ENCODE peak calls at places on chromosomes 12 and 14, in six cellular contexts. H is CD8-positive, alpha-beta T cell; U is nucleus accumbens; L is HT1080; W is naive thymus-derived CD8-positive, alpha-beta T cell; Z is RKO. D is an unnamed sample.

GRCh38 chr14:65850429-65851145 is 438.1 kb downstream of the FUT8 start:
- DNase-seq in L (peak), H (peak), U (no peak), W (peak), Z (no peak), D (no peak)

GRCh38 chr14:60485600-60486251 is at the start of gene C14orf39:
- DNase-seq in W (no peak), Z (no peak), L (no peak), H (no peak), U (no peak), D (no peak)

GRCh38 chr14:81269100-81269978 is 48.6 kb upstream of the GTF2A1 start:
- DNase-seq in H (no peak), W (peak), U (no peak), L (peak), Z (peak), D (peak)

GRCh38 chr12:57224973-57225679 is 4.4 kb upstream of the SHMT2 start:
- DNase-seq in Z (no peak), W (no peak), L (no peak), H (no peak), U (no peak), D (no peak)

GRCh38 chr12:66965613-66966012 is 286.7 kb upstream of the GRIP1 start:
- DNase-seq in W (no peak), Z (no peak), L (no peak), U (no peak), H (no peak), D (peak)

GRCh38 chr12:40834321-40834720 is 142.1 kb downstream of the CNTN1 start:
- DNase-seq in L (no peak), H (no peak), W (no peak), Z (no peak), U (no peak), D (no peak)

GRCh38 chr14:95472819-95473251 is 43.6 kb downstream of the SYNE3 start:
- DNase-seq in U (no peak), H (no peak), Z (no peak), W (no peak), L (no peak), D (no peak)

GRCh38 chr12:75759842-75760260 is 248.4 kb upstream of the KRR1 start:
- DNase-seq in H (no peak), Z (peak), L (peak), W (no peak), U (no peak), D (peak)

GRCh38 chr14:34129927-34130552 is 179.2 kb upstream of the EGLN3 start:
- DNase-seq in U (no peak), L (no peak), W (no peak), Z (no peak), H (no peak), D (no peak)

GRCh38 chr12:122820838-122821271 is 14.4 kb upstream of the HIP1R start:
- DNase-seq in L (no peak), Z (no peak), H (no peak), U (no peak), W (no peak), D (no peak)

GRCh38 chr12:101713059-101713682 is 15.7 kb downstream of the CHPT1 start:
- DNase-seq in U (peak), Z (no peak), W (no peak), H (no peak), L (no peak), D (no peak)

GRCh38 chr14:52961060-52961639 is 10.3 kb upstream of the FERMT2 start:
- DNase-seq in L (peak), H (no peak), U (no peak), W (peak), Z (peak), D (peak)

GRCh38 chr12:76113800-76114757 is 29.6 kb upstream of the NAP1L1 start:
- DNase-seq in Z (no peak), U (no peak), L (no peak), H (no peak), W (no peak), D (no peak)

GRCh38 chr12:13724136-13724535 is 257.3 kb downstream of the GRIN2B start:
- DNase-seq in U (no peak), Z (no peak), H (no peak), W (no peak), L (no peak), D (no peak)

GRCh38 chr12:32274665-32275064 is 124.7 kb upstream of the FGD4 start:
- DNase-seq in U (no peak), Z (no peak), L (no peak), W (no peak), H (no peak), D (no peak)

GRCh38 chr12:46904406-46905240 is 78.8 kb upstream of the SLC38A4 start:
- DNase-seq in W (no peak), L (no peak), U (no peak), H (no peak), Z (no peak), D (no peak)

GRCh38 chr14:29039171-29039570 is 272.6 kb downstream of the FOXG1 start:
- DNase-seq in H (no peak), Z (no peak), L (peak), W (no peak), U (no peak), D (no peak)

GRCh38 chr12:77007476-77007875 is 57.9 kb downstream of the E2F7 start:
- DNase-seq in U (no peak), W (no peak), L (no peak), H (no peak), Z (no peak), D (no peak)

GRCh38 chr12:117966511-117966910 is 2.3 kb downstream of the KSR2 start:
- DNase-seq in Z (no peak), H (no peak), L (no peak), W (no peak), U (no peak), D (no peak)

GRCh38 chr14:104135121-104135903 is 3.1 kb upstream of the KIF26A start:
- DNase-seq in H (no peak), W (no peak), L (no peak), Z (peak), U (no peak), D (peak)

GRCh38 chr12:13428538-13429265 is 232.2 kb downstream of the EMP1 start:
- DNase-seq in U (no peak), H (no peak), L (no peak), W (no peak), Z (no peak), D (no peak)

GRCh38 chr14:80164991-80165390 is 46.3 kb downstream of the DIO2 start:
- DNase-seq in Z (no peak), L (peak), H (no peak), U (no peak), W (no peak), D (peak)

GRCh38 chr14:60250318-60251035 is 1.5 kb downstream of the PPM1A start:
- DNase-seq in U (no peak), H (no peak), Z (peak), L (peak), W (no peak), D (peak)

GRCh38 chr12:112179341-112179740 is 54.0 kb downstream of the TRAFD1 start:
- DNase-seq in U (no peak), L (no peak), Z (no peak), W (no peak), H (no peak), D (no peak)

GRCh38 chr12:81296556-81297305 is 218.9 kb downstream of the ACSS3 start:
- DNase-seq in L (peak), U (no peak), W (no peak), Z (peak), H (no peak), D (peak)

GRCh38 chr12:22610148-22610547 is 14.8 kb upstream of the ETNK1 start:
- DNase-seq in H (no peak), W (no peak), U (no peak), L (no peak), Z (no peak), D (no peak)

GRCh38 chr14:95386536-95386935 is 66.8 kb upstream of the CLMN start:
- DNase-seq in Z (no peak), L (no peak), H (no peak), U (no peak), W (no peak), D (no peak)

GRCh38 chr12:3834774-3835173 is 38.4 kb downstream of the PARP11 start:
- DNase-seq in L (no peak), Z (no peak), U (no peak), W (no peak), H (no peak), D (no peak)

GRCh38 chr12:30945443-30946164 is 19.1 kb downstream of the TSPAN11 start:
- DNase-seq in H (no peak), L (no peak), U (no peak), Z (no peak), W (no peak), D (no peak)